ENCODE peak calls at places on chromosome 9, in nine cellular contexts. C, W, X, A, R, H, J, S and U are unnamed samples.

GRCh38 chr9:127131871-127132270 is 9.4 kb upstream of the ANGPTL2 start:
- DNase-seq in A (no peak), C (peak; percentile 25), X (peak; percentile 62), R (no peak), J (no peak), S (peak; percentile 80), H (no peak), W (peak; percentile 30), U (peak; percentile 83)

GRCh38 chr9:33198163-33198562 is 31.0 kb upstream of the B4GALT1 start:
- DNase-seq in A (no peak), H (no peak), W (peak; percentile 66), S (peak; percentile 45), C (peak; percentile 67), R (no peak), J (peak; percentile 34), X (no peak), U (no peak)

GRCh38 chr9:98687911-98688310 is 20.8 kb downstream of the GABBR2 start:
- DNase-seq in R (no peak), H (no peak), J (no peak), W (no peak), S (peak; percentile 19), X (no peak), A (no peak), C (no peak), U (no peak)

GRCh38 chr9:87567566-87567965 is 69.9 kb downstream of the DAPK1 start:
- DNase-seq in S (no peak), R (no peak), W (no peak), A (no peak), X (no peak), J (no peak), H (no peak), C (no peak), U (no peak)

GRCh38 chr9:125644819-125645507 is 62.0 kb downstream of the MAPKAP1 start:
- DNase-seq in S (no peak), R (no peak), X (no peak), A (no peak), C (no peak), W (no peak), J (no peak), H (no peak), U (no peak)

GRCh38 chr9:121354141-121354540 is 15.9 kb downstream of the STOM start:
- DNase-seq in X (no peak), R (no peak), W (peak; percentile 54), J (no peak), S (no peak), C (peak; percentile 50), A (no peak), H (peak; percentile 3), U (no peak)

GRCh38 chr9:118809160-118809625 is 560.0 kb downstream of the BRINP1 start:
- DNase-seq in W (no peak), C (no peak), J (no peak), X (no peak), H (no peak), R (no peak), A (no peak), S (no peak), U (no peak)

GRCh38 chr9:88044200-88044599 is 69.9 kb upstream of the CDK20 start:
- DNase-seq in X (no peak), S (no peak), H (no peak), A (no peak), W (no peak), J (no peak), C (no peak), R (no peak), U (no peak)

GRCh38 chr9:93194584-93194983 is 10.6 kb downstream of the WNK2 start:
- DNase-seq in A (no peak), C (no peak), R (no peak), W (no peak), H (no peak), X (no peak), J (no peak), S (no peak), U (no peak)

GRCh38 chr9:75063556-75064305 is 24.2 kb downstream of the NMRK1 start:
- DNase-seq in X (no peak), S (peak; percentile 63), W (no peak), R (no peak), C (no peak), H (no peak), J (no peak), A (no peak), U (peak; percentile 27)

GRCh38 chr9:92767078-92768054 is 2.7 kb upstream of the BICD2 start:
- DNase-seq in H (no peak), A (no peak), J (no peak), R (no peak), S (no peak), W (no peak), C (no peak), X (no peak), U (no peak)

GRCh38 chr9:92232190-92232589 is 61.3 kb downstream of the IARS1 start:
- DNase-seq in R (no peak), W (no peak), S (no peak), J (no peak), C (no peak), X (no peak), A (no peak), H (no peak), U (no peak)

GRCh38 chr9:79116064-79116463 is 455.7 kb upstream of the TLE4 start:
- DNase-seq in R (no peak), H (no peak), W (no peak), A (no peak), S (no peak), C (no peak), J (no peak), X (no peak), U (no peak)

GRCh38 chr9:38681747-38682227 is 38.1 kb downstream of the FAM240B start:
- DNase-seq in C (no peak), A (no peak), H (no peak), X (no peak), S (peak; percentile 24), W (no peak), R (no peak), J (no peak), U (no peak)

GRCh38 chr9:89492586-89492985 is 5.3 kb downstream of the SEMA4D start:
- DNase-seq in R (no peak), W (no peak), C (no peak), J (no peak), X (no peak), A (no peak), H (no peak), S (no peak), U (no peak)

GRCh38 chr9:34546834-34547827 is 24.3 kb upstream of the ENHO start:
- DNase-seq in S (peak; percentile 70), C (peak; percentile 33), H (peak; percentile 58), J (peak; percentile 56), W (peak; percentile 65), R (peak; percentile 78), X (peak; percentile 85), A (peak; percentile 70), U (peak; percentile 57)

DNA sequence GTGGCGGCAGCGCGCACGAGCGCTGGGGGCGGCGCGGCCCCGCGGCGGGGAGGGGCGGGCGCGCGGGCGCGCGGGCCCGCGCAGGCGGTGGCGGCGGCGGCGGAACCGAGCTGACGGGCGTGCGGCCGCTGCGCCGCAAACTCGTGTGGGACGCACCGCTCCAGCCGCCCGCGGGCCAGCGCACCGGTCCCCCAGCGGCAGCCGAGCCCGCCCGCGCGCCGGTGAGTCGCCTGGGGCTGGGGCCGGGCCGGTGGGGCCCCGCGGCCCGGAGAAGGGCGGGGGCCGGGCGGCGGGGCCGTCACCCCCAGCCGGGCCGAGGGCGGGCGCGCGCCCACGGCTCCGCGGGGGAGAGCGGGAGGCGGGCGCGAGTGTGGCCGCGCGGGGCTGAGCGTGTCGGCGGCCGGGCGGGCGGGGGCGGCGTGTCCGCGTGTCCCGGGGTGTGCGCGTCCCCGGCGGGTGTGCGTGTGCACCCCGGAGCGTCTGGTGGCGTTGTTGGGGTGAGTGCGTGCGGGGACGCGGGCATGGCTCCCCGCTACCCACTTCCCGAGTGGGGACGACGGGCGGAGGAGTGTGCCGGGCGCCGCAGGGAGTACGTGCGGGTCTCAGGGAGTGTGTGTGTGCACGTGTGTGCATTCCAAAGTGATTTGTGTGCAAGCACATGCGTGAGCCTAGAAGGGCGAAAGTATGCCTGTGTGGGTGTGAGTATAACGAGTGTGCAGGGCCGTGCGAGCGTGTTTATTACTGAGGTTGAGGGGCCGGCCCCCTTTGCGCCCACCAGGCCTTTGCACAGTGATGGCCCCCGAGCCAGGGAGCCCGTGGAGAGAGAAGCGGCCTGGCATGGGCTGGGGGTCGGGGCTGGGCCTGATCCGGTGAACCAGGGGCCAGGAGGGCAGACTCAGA is at the start of gene NEK6:
- DNase-seq in S (peak; percentile 84), R (no peak), J (no peak), C (no peak), X (no peak), W (peak; percentile 61), A (peak; percentile 75), H (no peak), U (peak; percentile 63)
- TF ChIP-seq POLR2A in S (peak; percentile 59), R (peak; percentile 35), J (no peak), C (no peak), X (no peak), W (no peak), A (no peak), H (no peak), U (peak; percentile 58)

GRCh38 chr9:6757132-6757987 is at the start of gene KDM4C:
- DNase-seq in S (peak; percentile 93), J (peak; percentile 80), A (peak; percentile 96), W (peak; percentile 97), X (peak; percentile 94), H (peak; percentile 90), R (peak; percentile 96), C (peak; percentile 92), U (peak; percentile 72)
- TF ChIP-seq POLR2A in S (peak; percentile 98), J (peak; percentile 4), A (peak; percentile 86), W (peak; percentile 64), X (peak; percentile 11), H (peak; percentile 98), R (peak; percentile 83), C (peak; percentile 90), U (peak; percentile 58)

DNA sequence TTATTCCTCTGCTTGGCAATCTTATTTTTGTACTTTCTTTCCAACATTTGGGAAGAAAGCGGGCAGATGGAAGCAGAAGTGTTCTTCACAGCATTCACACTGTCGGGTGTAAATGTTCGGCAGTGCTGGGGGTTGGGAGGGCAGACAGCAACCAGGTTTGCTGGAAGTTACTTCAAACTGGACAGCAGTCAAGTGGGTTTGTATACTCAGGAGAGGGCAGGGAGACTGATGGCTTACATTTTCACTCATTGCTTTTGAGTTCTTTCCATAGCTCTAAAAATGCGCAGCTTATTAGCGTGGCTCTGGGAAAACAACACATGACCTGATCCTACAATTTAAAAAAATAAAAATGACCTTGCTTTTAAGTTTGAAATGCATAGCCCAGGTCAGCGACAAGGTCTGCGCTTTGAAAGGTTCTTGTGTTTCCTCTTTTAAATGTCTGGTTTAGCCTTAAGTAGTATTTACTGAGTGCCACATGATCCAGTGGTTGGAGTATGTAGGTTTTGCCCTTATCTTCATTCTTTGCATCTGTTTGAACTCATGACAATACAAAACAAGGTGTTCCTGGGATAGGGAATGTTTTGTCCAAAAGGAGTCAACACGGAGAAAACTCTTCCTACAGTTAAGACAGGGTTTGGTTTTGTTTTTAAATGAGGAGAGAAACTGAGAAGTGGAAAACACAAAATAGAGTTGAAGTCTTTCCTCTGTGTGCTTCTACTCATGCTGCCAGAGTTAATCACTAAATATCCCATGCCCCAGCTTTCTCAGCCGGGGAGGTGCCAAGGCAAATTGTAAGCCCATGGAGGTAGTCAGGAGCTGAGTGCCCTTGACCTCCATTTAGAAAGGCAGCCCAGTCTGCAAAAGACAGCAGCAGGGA is 132.7 kb upstream of the DMRT1 start:
- DNase-seq in H (peak; percentile 93), R (no peak), A (no peak), W (no peak), C (no peak), S (no peak), J (no peak), X (no peak), U (no peak)
- TF ChIP-seq POLR2A in H (peak; percentile 63), R (no peak), A (no peak), W (no peak), C (no peak), S (no peak), J (no peak), X (no peak), U (no peak)

GRCh38 chr9:135504262-135505229 is 4.1 kb downstream of the MRPS2 start:
- DNase-seq in S (peak; percentile 52), J (peak; percentile 54), H (peak; percentile 55), C (peak; percentile 40), W (peak; percentile 69), X (no peak), A (peak; percentile 72), R (peak; percentile 72), U (peak; percentile 87)
- TF ChIP-seq POLR2A in S (no peak), J (no peak), H (no peak), C (no peak), W (no peak), X (no peak), A (no peak), R (no peak), U (no peak)